ENCODE peak calls at places on chromosomes 12 and 14, in six cellular contexts. W is A549, S is ovary, U is stomach, C is body of pancreas, G is sigmoid colon. E is an unnamed sample.
A peak's percentile ranks its signal among the peaks of the same experiment; 100 is the strongest.

GRCh38 chr12:52243264-52243773 is 10.3 kb downstream of the KRT7 start:
- DNase-seq in W (no peak), S (no peak), U (no peak), C (peak; percentile 52), G (peak; percentile 61), E (peak; percentile 90)

GRCh38 chr14:100605706-100606686 is 18.8 kb upstream of the BEGAIN start:
- DNase-seq in W (no peak), S (no peak), U (no peak), C (no peak), G (peak; percentile 44), E (no peak)

GRCh38 chr14:22487941-22488340 is 101.1 kb downstream of the DAD1 start:
- DNase-seq in W (no peak), S (no peak), U (no peak), C (no peak), G (no peak), E (no peak)

GRCh38 chr12:64733857-64734256 is 25.3 kb downstream of the GNS start:
- DNase-seq in W (peak; percentile 28), S (no peak), U (no peak), C (peak; percentile 23), G (no peak), E (peak; percentile 59)

GRCh38 chr12:66065146-66065545 is 65.4 kb downstream of the LLPH start:
- DNase-seq in W (no peak), S (no peak), U (no peak), C (no peak), G (no peak), E (no peak)

GRCh38 chr12:115661103-115661502 is 616.4 kb downstream of the MED13L start:
- DNase-seq in W (no peak), S (no peak), U (peak; percentile 29), C (no peak), G (no peak), E (peak; percentile 58)

GRCh38 chr14:65866422-65866821 is 453.9 kb downstream of the FUT8 start:
- DNase-seq in W (no peak), S (no peak), U (no peak), C (no peak), G (no peak), E (no peak)

GRCh38 chr12:40226652-40227051 is 1.9 kb downstream of the LRRK2 start:
- DNase-seq in W (peak; percentile 53), S (peak; percentile 50), U (no peak), C (peak; percentile 60), G (peak; percentile 81), E (peak; percentile 10)

GRCh38 chr12:55072093-55072492 is 52.3 kb downstream of the NEUROD4 start:
- DNase-seq in W (peak; percentile 7), S (no peak), U (peak; percentile 61), C (peak; percentile 74), G (no peak), E (peak; percentile 17)

GRCh38 chr12:113333877-113334785 is 778 bp downstream of the SLC8B1 start:
- DNase-seq in W (no peak), S (no peak), U (peak; percentile 40), C (peak; percentile 39), G (no peak), E (no peak)

GRCh38 chr12:24864796-24865125 is 84.1 kb downstream of the BCAT1 start:
- DNase-seq in W (no peak), S (no peak), U (no peak), C (no peak), G (no peak), E (peak; percentile 15)

GRCh38 chr12:57135939-57136338 is 7.7 kb downstream of the LRP1 start:
- DNase-seq in W (no peak), S (peak; percentile 81), U (no peak), C (peak; percentile 22), G (peak; percentile 90), E (no peak)

GRCh38 chr14:100375273-100375962 is 52.3 kb downstream of the SLC25A47 start:
- DNase-seq in W (no peak), S (no peak), U (peak; percentile 56), C (peak; percentile 55), G (peak; percentile 87), E (peak; percentile 73)

GRCh38 chr14:95048771-95049312 is 108.5 kb downstream of the DICER1 start:
- DNase-seq in W (no peak), S (no peak), U (peak; percentile 20), C (no peak), G (peak; percentile 52), E (no peak)

GRCh38 chr14:101131451-101131916 is 228.0 kb upstream of the RTL1 start:
- DNase-seq in W (no peak), S (no peak), U (no peak), C (no peak), G (no peak), E (no peak)

GRCh38 chr14:65359503-65359902 is 53.0 kb upstream of the FUT8 start:
- DNase-seq in W (no peak), S (no peak), U (no peak), C (no peak), G (no peak), E (no peak)

GRCh38 chr14:105926415-105927093 is 400.2 kb downstream of the TMEM121 start:
- DNase-seq in W (no peak), S (no peak), U (no peak), C (no peak), G (peak; percentile 57), E (no peak)

GRCh38 chr14:39459795-39460478 is 27.7 kb upstream of the FBXO33 start:
- DNase-seq in W (no peak), S (no peak), U (no peak), C (no peak), G (no peak), E (no peak)

GRCh38 chr12:69274861-69275260 is 35.5 kb downstream of the CPSF6 start:
- DNase-seq in W (no peak), S (no peak), U (no peak), C (no peak), G (no peak), E (no peak)

GRCh38 chr12:84272324-84272723 is 640.3 kb downstream of the SLC6A15 start:
- DNase-seq in W (no peak), S (no peak), U (no peak), C (no peak), G (no peak), E (no peak)

GRCh38 chr14:44040561-44040960 is 466.5 kb downstream of the FSCB start:
- DNase-seq in W (no peak), S (no peak), U (no peak), C (no peak), G (no peak), E (no peak)

GRCh38 chr12:111435661-111436201 is 30.0 kb downstream of the SH2B3 start:
- DNase-seq in W (no peak), S (no peak), U (no peak), C (no peak), G (no peak), E (peak; percentile 23)

GRCh38 chr12:67355428-67356385 is 86.5 kb downstream of the CAND1 start:
- DNase-seq in W (no peak), S (peak; percentile 12), U (no peak), C (peak; percentile 53), G (no peak), E (peak; percentile 35)

GRCh38 chr12:52167578-52167977 is 24.2 kb downstream of the KRT80 start:
- DNase-seq in W (no peak), S (no peak), U (no peak), C (no peak), G (no peak), E (no peak)

GRCh38 chr12:42935756-42936155 is 346.2 kb upstream of the PRICKLE1 start:
- DNase-seq in W (no peak), S (no peak), U (no peak), C (no peak), G (no peak), E (no peak)

DNA sequence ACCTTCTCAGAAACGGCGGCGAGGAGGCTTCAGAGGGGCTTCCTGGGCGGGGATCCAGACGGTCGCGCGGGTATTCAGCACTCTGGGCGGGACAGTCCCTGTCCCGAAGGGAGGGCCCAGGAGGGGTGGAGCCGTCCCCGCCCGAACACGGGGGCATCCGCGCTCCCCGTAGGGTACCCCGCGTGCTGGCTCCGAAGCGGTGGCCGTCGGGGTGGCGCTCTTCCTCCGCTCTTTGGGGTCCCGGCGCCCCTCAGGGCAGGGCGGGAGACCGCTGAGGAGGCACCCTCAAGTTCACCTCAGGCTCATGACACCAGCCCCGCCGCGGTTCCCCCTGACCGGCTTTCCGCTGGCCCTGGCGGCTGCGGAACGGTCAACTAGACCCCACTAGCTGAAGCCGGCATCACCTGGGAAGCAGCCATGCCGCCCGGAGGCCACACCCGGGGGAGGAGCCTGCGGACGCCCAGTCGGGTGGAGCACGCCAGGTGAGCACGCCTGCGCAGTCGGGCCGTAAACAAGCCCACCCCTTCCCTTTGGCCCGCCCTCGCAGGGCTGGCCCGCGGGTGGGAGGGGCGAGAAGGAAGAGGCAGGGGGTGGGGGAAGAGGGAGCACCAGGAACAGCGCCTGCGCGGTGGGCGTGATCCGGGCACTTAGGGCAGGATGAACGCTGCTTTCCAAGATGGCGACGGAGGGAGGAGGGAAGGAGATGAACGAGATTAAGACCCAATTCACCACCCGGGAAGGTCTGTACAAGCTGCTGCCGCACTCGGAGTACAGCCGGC is at the start of gene WDR20:
- DNase-seq in W (peak; percentile 96), S (peak; percentile 98), U (peak; percentile 99), C (peak; percentile 99), G (peak; percentile 98), E (peak; percentile 99)
- TF ChIP-seq POLR2A in W (peak; percentile 76), S (peak; percentile 3), U (no peak), C (peak; percentile 76), G (no peak), E (peak; percentile 76)

DNA sequence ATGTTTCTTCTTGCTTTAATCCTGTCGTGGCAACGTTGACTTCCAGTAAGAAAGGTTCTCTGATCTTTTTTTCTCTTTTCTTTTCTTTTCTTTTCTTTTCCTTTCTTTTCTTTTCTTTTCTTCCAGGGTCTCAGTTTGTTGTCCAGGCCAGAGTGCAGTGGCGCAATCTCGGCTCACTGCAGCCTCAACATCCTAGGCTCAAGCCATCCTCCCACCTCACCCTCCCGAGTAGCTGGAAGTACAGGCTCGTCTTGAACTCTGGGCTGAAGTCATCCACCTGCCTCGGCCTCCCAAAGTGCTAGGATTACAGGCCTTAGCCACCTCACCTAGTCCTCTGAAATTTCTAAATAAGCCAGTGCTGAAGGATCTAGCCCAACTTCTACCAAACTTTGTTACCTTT is 1.3 kb upstream of the MAP3K9 start:
- DNase-seq in W (no peak), S (no peak), U (no peak), C (no peak), G (no peak), E (no peak)
- H3K4me3 ChIP-seq in W (peak overlapping the region; percentile 72), S (no peak overlapping the region), U (peak overlapping the region; percentile 78), C (no peak overlapping the region), G (no peak overlapping the region), E (no peak overlapping the region)

GRCh38 chr12:46209914-46210834 is 58.7 kb downstream of the SLC38A1 start:
- DNase-seq in W (no peak), S (no peak), U (peak; percentile 63), C (peak; percentile 89), G (peak; percentile 72), E (peak; percentile 82)
- TF ChIP-seq POLR2A in W (no peak), S (no peak), U (no peak), C (peak; percentile 51), G (no peak), E (peak; percentile 24)

DNA sequence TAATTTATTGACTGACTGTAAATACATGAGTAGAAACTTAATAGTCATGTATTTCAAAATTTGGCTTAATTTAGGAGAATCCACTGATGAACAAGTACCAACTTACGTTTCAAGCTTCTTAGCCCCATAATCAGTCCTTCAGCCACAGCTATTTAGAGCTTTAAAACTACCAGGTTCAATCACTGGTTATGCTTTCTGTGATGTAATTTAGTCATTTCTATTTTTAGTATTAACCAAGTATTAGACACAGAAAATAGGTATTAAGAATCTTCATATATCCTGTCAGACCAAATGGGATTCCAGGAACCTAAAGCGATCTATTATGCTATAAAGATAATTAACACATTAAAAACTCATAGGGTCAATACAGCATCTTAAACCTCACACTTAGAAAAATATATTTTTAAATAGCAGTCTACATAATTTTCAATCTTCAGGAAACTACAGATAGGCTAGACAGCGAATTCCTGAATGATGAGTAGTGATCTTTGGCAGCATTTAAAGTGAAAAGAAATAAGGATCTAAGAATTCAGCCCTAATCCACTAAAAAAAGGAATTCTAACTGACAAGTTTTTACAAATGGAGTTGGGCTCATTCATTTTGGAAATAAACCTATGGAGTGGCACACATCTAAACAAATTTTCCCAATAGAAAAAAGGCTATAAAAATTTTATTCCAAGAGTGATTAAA is 51.5 kb downstream of the ZC3H14 start:
- DNase-seq in W (no peak), S (no peak), U (no peak), C (no peak), G (no peak), E (no peak)
- H3K4me3 ChIP-seq in W (no peak overlapping the region), S (no peak overlapping the region), U (no peak overlapping the region), C (no peak overlapping the region), G (no peak overlapping the region), E (no peak overlapping the region)

E was measured in thyroid gland.